ENCODE peak calls at places on chromosomes 2 and 18, in five cellular contexts. K is keratinocyte, J is thoracic aorta, M is SK-N-SH, Q is left ventricle myocardium inferior. G is an unnamed sample.

GRCh38 chr2:215965532-215966152 is 47.7 kb downstream of the MREG start:
- DNase-seq in K (no peak), J (no peak), M (no peak), Q (no peak), G (no peak)

GRCh38 chr2:176488446-176488845 is 219.2 kb downstream of the MTX2 start:
- DNase-seq in K (no peak), J (no peak), M (no peak), Q (no peak), G (no peak)

GRCh38 chr2:44960871-44961270 is 19.4 kb downstream of the SIX3 start:
- DNase-seq in K (no peak), J (no peak), M (no peak), Q (no peak), G (no peak)

GRCh38 chr2:64919261-64919660 is 69.9 kb upstream of the SLC1A4 start:
- DNase-seq in K (no peak), J (no peak), M (no peak), Q (no peak), G (no peak)

GRCh38 chr2:21041943-21042707 is 1.7 kb downstream of the APOB start:
- DNase-seq in K (no peak), J (no peak), M (peak; percentile 72), Q (no peak), G (no peak)

GRCh38 chr18:6414118-6414722 is 491 bp downstream of the L3MBTL4 start:
- DNase-seq in K (no peak), J (no peak), M (peak; percentile 85), Q (peak; percentile 51), G (no peak)

GRCh38 chr2:69225933-69226332 is 161.1 kb downstream of the GFPT1 start:
- DNase-seq in K (no peak), J (no peak), M (no peak), Q (no peak), G (no peak)

GRCh38 chr2:19140463-19141208 is 217.8 kb downstream of the OSR1 start:
- DNase-seq in K (peak; percentile 33), J (no peak), M (no peak), Q (no peak), G (peak; percentile 88)

GRCh38 chr2:240702640-240703011 is 11.0 kb downstream of the AQP12A start:
- DNase-seq in K (no peak), J (no peak), M (no peak), Q (peak; percentile 7), G (no peak)

GRCh38 chr2:75238670-75239330 is 39.5 kb upstream of the TACR1 start:
- DNase-seq in K (peak; percentile 23), J (no peak), M (no peak), Q (no peak), G (no peak)

GRCh38 chr2:75237296-75237695 is 38.0 kb upstream of the TACR1 start:
- DNase-seq in K (no peak), J (no peak), M (no peak), Q (no peak), G (no peak)

GRCh38 chr2:75246441-75247167 is 47.3 kb upstream of the TACR1 start:
- DNase-seq in K (no peak), J (no peak), M (no peak), Q (no peak), G (no peak)

GRCh38 chr2:75243219-75243618 is 43.9 kb upstream of the TACR1 start:
- DNase-seq in K (no peak), J (no peak), M (no peak), Q (no peak), G (no peak)

GRCh38 chr2:75241696-75242095 is 42.4 kb upstream of the TACR1 start:
- DNase-seq in K (no peak), J (no peak), M (no peak), Q (no peak), G (no peak)
- TF ChIP-seq CTCF in K (no peak), J (no peak), M (peak; percentile 34), Q (no peak), G (peak; percentile 22)

GRCh38 chr2:74036010-74036409 is 51.3 kb downstream of the TET3 start:
- DNase-seq in K (no peak), J (no peak), M (no peak), Q (no peak), G (no peak)

GRCh38 chr2:74029719-74030397 is 45.1 kb downstream of the TET3 start:
- DNase-seq in K (no peak), J (no peak), M (no peak), Q (no peak), G (no peak)

GRCh38 chr2:74031203-74031602 is 46.5 kb downstream of the TET3 start:
- DNase-seq in K (no peak), J (no peak), M (no peak), Q (no peak), G (no peak)

GRCh38 chr2:74036450-74037175 is 51.9 kb downstream of the TET3 start:
- DNase-seq in K (no peak), J (no peak), M (no peak), Q (no peak), G (no peak)

GRCh38 chr2:74032909-74033261 is 48.2 kb downstream of the TET3 start:
- DNase-seq in K (no peak), J (no peak), M (no peak), Q (no peak), G (no peak)
- H3K4me3 ChIP-seq in K (no peak overlapping the region), J (no peak overlapping the region), M (no peak overlapping the region), Q (no peak overlapping the region), G (no peak overlapping the region)

DNA sequence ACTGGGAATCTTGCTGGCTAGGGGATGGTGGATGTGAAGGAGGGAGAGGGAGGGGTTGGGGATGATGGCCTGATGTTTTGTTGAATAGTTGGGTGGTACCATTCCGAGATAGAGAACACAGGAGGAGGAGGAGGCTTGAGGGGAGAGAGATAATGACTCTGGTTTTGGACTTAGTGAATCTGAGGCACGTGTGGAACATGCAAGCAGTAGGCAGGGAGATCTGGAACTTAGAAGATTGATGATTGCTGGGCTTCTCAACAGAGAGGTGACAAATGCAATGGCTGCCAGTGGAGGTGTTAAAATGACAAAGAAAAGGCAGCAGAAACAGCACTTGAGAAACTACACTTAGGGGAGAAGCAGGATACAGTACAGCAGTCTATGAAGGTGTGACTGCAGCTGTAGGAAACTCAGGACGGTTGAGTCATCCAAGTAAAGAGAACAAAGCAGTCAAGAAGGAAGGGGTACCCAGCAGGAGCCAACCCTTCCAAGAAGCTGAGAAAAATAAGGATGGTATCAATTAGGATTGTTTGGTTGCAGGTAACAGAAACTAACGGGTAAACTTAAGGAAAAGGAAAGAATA is 221.4 kb upstream of the FBXO11 start:
- DNase-seq in K (no peak), J (no peak), M (no peak), Q (no peak), G (no peak)
- H3K27me3 ChIP-seq in K (no peaks in the 10 kb centered on the region), J (no peaks in the 10 kb centered on the region), M (no peaks in the 10 kb centered on the region), Q (no peaks in the 10 kb centered on the region), G (no peaks in the 10 kb centered on the region)

GRCh38 chr18:10544093-10544748 is 18.4 kb downstream of the NAPG start:
- DNase-seq in K (no peak), J (no peak), M (no peak), Q (no peak), G (no peak)
- TF ChIP-seq CTCF in K (no peak), J (peak; percentile 31), M (no peak), Q (peak; percentile 40), G (no peak)